ENCODE peak calls at places on chromosomes 11 and 22, in four cellular contexts. I is lung; H is CD4-positive, alpha-beta memory T cell; Z is hepatocyte. W is an unnamed sample.

GRCh38 chr22:19869497-19870152 is 15.0 kb upstream of the GNB1L start:
- DNase-seq in I (no peak), Z (no peak), H (no peak), W (no peak)

GRCh38 chr22:20816559-20816958 is 42.1 kb downstream of the PI4KA start:
- DNase-seq in I (no peak), Z (no peak), H (no peak), W (no peak)

GRCh38 chr22:49765091-49765771 is 62.4 kb downstream of the BRD1 start:
- DNase-seq in I (no peak), Z (no peak), H (no peak), W (no peak)

GRCh38 chr22:46667245-46667623 is 47.0 kb downstream of the GRAMD4 start:
- DNase-seq in I (no peak), H (no peak), Z (no peak), W (no peak)

GRCh38 chr11:134014502-134014901 is 54.4 kb upstream of the JAM3 start:
- DNase-seq in Z (no peak), H (no peak), I (no peak), W (no peak)

GRCh38 chr11:3992964-3993363 is 101.6 kb upstream of the RRM1 start:
- DNase-seq in I (no peak), H (no peak), Z (no peak), W (no peak)

GRCh38 chr11:69431893-69432738 is 49.3 kb upstream of the LINC01488 start:
- DNase-seq in H (no peak), Z (no peak), I (no peak), W (no peak)

GRCh38 chr11:86101941-86102407 is 33.1 kb upstream of the PICALM start:
- DNase-seq in H (no peak), I (no peak), Z (no peak), W (no peak)

GRCh38 chr11:35851342-35851741 is 92.5 kb upstream of the LDLRAD3 start:
- DNase-seq in H (no peak), Z (no peak), I (no peak), W (no peak)

GRCh38 chr11:70104419-70104818 is 26.3 kb downstream of the ANO1 start:
- DNase-seq in I (no peak), H (no peak), Z (peak; percentile 47), W (no peak)

GRCh38 chr11:27938011-27938410 is 169.9 kb downstream of the KIF18A start:
- DNase-seq in I (no peak), Z (no peak), H (no peak), W (no peak)

GRCh38 chr22:37173709-37174108 is 14.3 kb downstream of the C1QTNF6 start:
- DNase-seq in Z (no peak), I (no peak), H (no peak), W (no peak)

GRCh38 chr22:50216684-50217520 is 16.1 kb downstream of the SELENOO start:
- DNase-seq in Z (no peak), I (no peak), H (no peak), W (no peak)

GRCh38 chr11:129992161-129992944 is 10.3 kb downstream of the PRDM10 start:
- DNase-seq in Z (peak; percentile 78), H (peak; percentile 27), I (peak; percentile 41), W (peak; percentile 30)

GRCh38 chr11:95330332-95330731 is 99.3 kb upstream of the SESN3 start:
- DNase-seq in Z (no peak), I (no peak), H (no peak), W (no peak)

GRCh38 chr11:9462172-9462799 is 1.5 kb downstream of the ZNF143 start:
- DNase-seq in H (no peak), Z (no peak), I (no peak), W (no peak)

GRCh38 chr11:26930518-26931247 is 63.2 kb upstream of the FIBIN start:
- DNase-seq in H (no peak), I (no peak), Z (peak; percentile 16), W (no peak)

GRCh38 chr22:50498322-50498861 is 9.1 kb downstream of the LMF2 start:
- DNase-seq in Z (peak; percentile 83), H (peak; percentile 66), I (peak; percentile 77), W (peak; percentile 72)

GRCh38 chr22:39938509-39938908 is 21.7 kb upstream of the TMA7B start:
- DNase-seq in H (no peak), I (no peak), Z (no peak), W (no peak)

GRCh38 chr22:38843716-38844660 is at the start of gene NPTXR:
- DNase-seq in I (no peak), H (peak; percentile 46), Z (peak; percentile 81), W (peak; percentile 17)

GRCh38 chr11:17778956-17779860 is 44.6 kb downstream of the KCNC1 start:
- DNase-seq in H (no peak), Z (no peak), I (no peak), W (no peak)

GRCh38 chr11:103875855-103876510 is 160.5 kb upstream of the DDI1 start:
- DNase-seq in H (no peak), I (no peak), Z (no peak), W (no peak)

GRCh38 chr11:69931060-69931910 is 112.1 kb upstream of the FGF3 start:
- DNase-seq in Z (no peak), H (no peak), I (no peak), W (no peak)

GRCh38 chr11:31045335-31045734 is 324.2 kb downstream of the DCDC1 start:
- DNase-seq in I (no peak), Z (peak; percentile 57), H (no peak), W (no peak)

GRCh38 chr11:14789879-14790484 is 102.0 kb downstream of the CYP2R1 start:
- DNase-seq in I (no peak), Z (no peak), H (peak; percentile 18), W (no peak)

GRCh38 chr11:107741044-107741823 is 29.4 kb upstream of the SLN start:
- DNase-seq in H (no peak), I (peak; percentile 36), Z (peak; percentile 25), W (no peak)

GRCh38 chr11:40435344-40435743 is 1024.1 kb downstream of the LRRC4C start:
- DNase-seq in I (no peak), Z (no peak), H (no peak), W (no peak)

GRCh38 chr11:19552684-19553083 is 160.0 kb upstream of the NAV2 start:
- DNase-seq in H (no peak), I (no peak), Z (no peak), W (no peak)

GRCh38 chr22:49179175-49179574 is 648.5 kb downstream of the BRD1 start:
- DNase-seq in Z (no peak), I (no peak), H (no peak), W (no peak)

GRCh38 chr11:9146477-9146876 is 55.1 kb upstream of the SCUBE2 start:
- DNase-seq in I (no peak), Z (no peak), H (no peak), W (no peak)

GRCh38 chr11:30342736-30343166 is 19.8 kb downstream of the ARL14EP start:
- DNase-seq in Z (no peak), H (no peak), I (no peak), W (no peak)

GRCh38 chr11:120547871-120548681 is 36.5 kb downstream of the GRIK4 start:
- DNase-seq in Z (peak; percentile 90), H (no peak), I (peak; percentile 76), W (no peak)

DNA sequence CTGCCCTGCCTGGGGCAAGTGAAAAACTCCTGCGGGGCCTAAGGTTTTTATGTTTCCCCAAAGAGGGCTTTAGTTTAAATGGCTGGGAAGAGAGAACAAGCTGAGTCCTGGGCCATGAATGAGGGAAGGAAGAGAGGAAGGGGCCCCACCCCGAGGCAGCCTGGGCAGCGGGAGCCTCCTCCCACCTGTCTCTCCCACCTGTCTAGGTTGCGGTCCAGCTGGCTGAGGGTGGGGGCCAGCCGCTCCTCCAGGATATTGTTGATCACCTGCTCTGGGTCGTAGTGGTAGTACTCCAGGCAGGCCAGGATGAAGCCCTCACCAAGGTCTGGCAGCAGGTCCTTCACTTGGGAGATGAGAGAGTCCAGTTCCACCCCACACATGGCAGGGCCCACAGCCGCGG is 34.6 kb downstream of the UQCR10 start:
- DNase-seq in Z (no peak), H (no peak), I (no peak), W (no peak)
- H3K27ac ChIP-seq in Z (peak overlapping the region; percentile 43), H (no peak overlapping the region), I (peak overlapping the region; percentile 80), W (no peak overlapping the region)

GRCh38 chr11:119371067-119371601 is 10.4 kb downstream of the USP2 start:
- DNase-seq in H (no peak), I (no peak), Z (no peak), W (no peak)
- H3K27ac ChIP-seq in H (no peak overlapping the region), I (no peak overlapping the region), Z (no peak overlapping the region), W (no peak overlapping the region)

GRCh38 chr11:12185914-12186313 is 75.5 kb downstream of the MICAL2 start:
- DNase-seq in H (no peak), Z (peak; percentile 51), I (peak; percentile 79), W (no peak)

GRCh38 chr11:12187399-12187798 is 77.0 kb downstream of the MICAL2 start:
- DNase-seq in H (peak; percentile 9), Z (no peak), I (no peak), W (no peak)

GRCh38 chr11:12184696-12185095 is 74.3 kb downstream of the MICAL2 start:
- DNase-seq in I (no peak), H (no peak), Z (no peak), W (no peak)

GRCh38 chr11:12185106-12185690 is 74.8 kb downstream of the MICAL2 start:
- DNase-seq in Z (no peak), H (no peak), I (no peak), W (no peak)

GRCh38 chr11:12186683-12187082 is 76.3 kb downstream of the MICAL2 start:
- DNase-seq in Z (no peak), H (no peak), I (no peak), W (no peak)
- H3K27ac ChIP-seq in Z (no peak overlapping the region), H (no peak overlapping the region), I (peak overlapping the region; percentile 72), W (no peak overlapping the region)

GRCh38 chr11:75194147-75194546 is 43.2 kb downstream of the SLCO2B1 start:
- DNase-seq in Z (no peak), H (no peak), I (no peak), W (no peak)
- H3K27ac ChIP-seq in Z (no peak overlapping the region), H (no peak overlapping the region), I (no peak overlapping the region), W (no peak overlapping the region)

GRCh38 chr11:84021291-84021690 is 735.1 kb upstream of the CCDC90B start:
- DNase-seq in Z (no peak), H (no peak), I (no peak), W (no peak)

GRCh38 chr11:84022695-84023094 is 736.5 kb upstream of the CCDC90B start:
- DNase-seq in I (no peak), Z (no peak), H (no peak), W (no peak)

GRCh38 chr11:84019576-84020194 is 733.5 kb upstream of the CCDC90B start:
- DNase-seq in H (no peak), I (no peak), Z (no peak), W (no peak)

DNA sequence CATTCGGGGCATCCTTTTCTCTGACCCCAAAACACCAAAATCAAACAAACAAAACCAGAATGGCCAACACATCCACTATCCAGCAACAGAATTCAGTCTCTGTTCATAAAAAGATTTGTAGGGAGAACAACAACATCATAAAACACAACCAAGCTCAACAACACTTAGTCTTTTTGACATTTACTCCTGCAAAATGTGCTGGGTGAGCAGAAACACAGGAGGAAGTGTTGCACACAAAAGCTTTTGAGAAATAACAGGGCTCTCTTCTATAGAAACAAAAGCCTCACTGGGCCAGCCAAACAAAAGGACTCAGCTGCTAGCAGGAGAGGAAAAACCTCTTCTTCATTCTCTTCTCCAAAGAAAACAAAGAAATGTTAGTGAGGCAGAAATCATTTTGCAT is 736.1 kb upstream of the CCDC90B start:
- DNase-seq in I (no peak), Z (no peak), H (no peak), W (no peak)
- H3K27ac ChIP-seq in I (no peak overlapping the region), Z (no peak overlapping the region), H (no peak overlapping the region), W (no peak overlapping the region)

GRCh38 chr11:10674991-10675440 is 18.5 kb downstream of the IRAG1 start:
- DNase-seq in Z (no peak), I (no peak), H (no peak), W (no peak)
- H3K27ac ChIP-seq in Z (no peak overlapping the region), I (peak overlapping the region; percentile 85), H (no peak overlapping the region), W (no peak overlapping the region)

W was measured in CD4-positive, alpha-beta T cell.